ENCODE peak calls at places on chromosome X, in eight cellular contexts. O is right atrium auricular region, R is Peyer's patch, E is body of pancreas, Y is left lung, N is endodermal cell, P is astrocyte, I is PC-3. W is an unnamed sample. For H3K4me1 and H3K27me3, the result is how much of the 10 kb centered on the place peaks cover.

GRCh38 chrX:56025872-56026571 is 206.1 kb upstream of the KLF8 start:
- DNase-seq in Y (no peak), O (no peak), N (no peak), R (no peak), E (no peak), I (no peak), P (no peak), W (no peak)

GRCh38 chrX:154607370-154607769 is 11.7 kb downstream of the CTAG1B start:
- DNase-seq in I (peak), R (no peak), O (no peak), N (no peak), Y (no peak), E (no peak), P (no peak), W (no peak)

GRCh38 chrX:138866643-138867042 is 155.1 kb upstream of the FGF13 start:
- DNase-seq in P (no peak), R (no peak), I (no peak), N (no peak), Y (no peak), O (no peak), E (no peak), W (no peak)

GRCh38 chrX:115616943-115617563 is 56.1 kb downstream of the PLS3 start:
- DNase-seq in Y (no peak), N (peak), I (peak), O (no peak), R (no peak), E (no peak), P (peak), W (peak)

GRCh38 chrX:143296521-143296920 is 220.8 kb downstream of the SPANXN3 start:
- DNase-seq in I (no peak), O (no peak), P (no peak), R (no peak), N (no peak), E (no peak), Y (no peak), W (no peak)

GRCh38 chrX:150094375-150094774 is 156.1 kb upstream of the EOLA2 start:
- DNase-seq in N (no peak), I (no peak), R (no peak), Y (no peak), O (no peak), P (no peak), E (no peak), W (no peak)

GRCh38 chrX:1249101-1249887 is 19.3 kb upstream of the CSF2RA start:
- DNase-seq in P (no peak), R (peak), O (peak), I (peak), N (peak), E (peak), Y (peak), W (peak)

GRCh38 chrX:51461053-51462050 is 35.0 kb downstream of the NUDT11 start:
- DNase-seq in N (no peak), I (peak), Y (no peak), P (peak), R (peak), E (no peak), O (no peak), W (no peak)

GRCh38 chrX:132488819-132489255 is at the start of gene MBNL3:
- DNase-seq in R (peak), I (peak), P (peak), O (peak), N (peak), Y (peak), E (peak), W (peak)

GRCh38 chrX:11533211-11533651 is 132.5 kb downstream of the ARHGAP6 start:
- DNase-seq in P (peak), N (no peak), R (no peak), E (no peak), Y (no peak), I (peak), O (no peak), W (peak)

GRCh38 chrX:53340852-53341645 is 59.7 kb upstream of the IQSEC2 start:
- DNase-seq in N (no peak), I (no peak), Y (no peak), O (no peak), R (no peak), E (no peak), P (no peak), W (no peak)

GRCh38 chrX:3299626-3300025 is 46.8 kb downstream of the MXRA5 start:
- DNase-seq in Y (no peak), R (no peak), I (no peak), N (no peak), E (no peak), P (no peak), O (no peak), W (no peak)

GRCh38 chrX:154373340-154374306 is 811 bp downstream of the FLNA start:
- DNase-seq in R (peak), N (peak), Y (no peak), O (peak), P (peak), I (peak), E (peak), W (peak)

GRCh38 chrX:138986235-138986634 is 274.7 kb upstream of the FGF13 start:
- DNase-seq in R (no peak), I (no peak), Y (no peak), N (no peak), O (no peak), E (no peak), P (peak), W (no peak)

GRCh38 chrX:70043685-70044084 is 6.1 kb downstream of the AWAT2 start:
- DNase-seq in E (no peak), O (no peak), Y (no peak), I (no peak), P (no peak), R (no peak), N (no peak), W (no peak)

GRCh38 chrX:24760601-24761000 is 66.9 kb downstream of the POLA1 start:
- DNase-seq in Y (no peak), R (no peak), I (peak), E (no peak), P (peak), O (no peak), N (no peak), W (peak)

GRCh38 chrX:15497865-15498264 is 2.7 kb upstream of the BMX start:
- DNase-seq in N (peak), R (peak), P (no peak), E (peak), O (no peak), Y (no peak), I (peak), W (peak)

GRCh38 chrX:150063673-150064072 is 125.4 kb upstream of the EOLA2 start:
- DNase-seq in P (no peak), R (no peak), E (no peak), I (no peak), N (no peak), O (no peak), Y (no peak), W (no peak)

GRCh38 chrX:119482497-119483480 is 14.5 kb downstream of the SLC25A5 start:
- DNase-seq in Y (peak), O (no peak), P (peak), N (peak), R (peak), I (peak), E (peak), W (no peak)

GRCh38 chrX:120755066-120755846 is 120.4 kb downstream of the CT47B1 start:
- DNase-seq in E (peak), N (no peak), O (no peak), R (peak), Y (no peak), I (no peak), P (no peak), W (no peak)
- H3K4me1 ChIP-seq in E (under half), N (under half), O (under half), R (under half), Y (under half), I (under half), P (under half), W (under half)

DNA sequence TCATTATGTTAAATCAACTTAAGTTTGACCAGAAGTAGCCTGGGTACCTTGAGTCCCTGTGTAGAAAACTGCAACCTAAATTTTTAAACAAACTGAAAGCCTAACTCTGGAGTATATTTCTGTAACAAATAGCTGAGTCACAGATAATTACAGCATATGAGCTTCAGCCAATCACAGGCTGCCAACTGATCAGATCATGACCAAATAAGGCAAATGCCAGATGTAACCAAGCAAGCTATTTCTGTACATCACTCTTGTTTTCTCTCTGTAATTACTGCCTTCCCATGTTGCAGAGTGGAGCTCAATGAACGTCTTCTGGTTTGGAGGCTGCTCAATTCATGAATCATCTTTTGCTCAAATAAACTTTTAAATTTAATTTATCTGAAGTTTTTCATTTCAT is 980.9 kb upstream of the DIAPH2 start:
- DNase-seq in O (no peak), Y (no peak), P (no peak), N (no peak), R (no peak), E (no peak), I (no peak), W (peak)
- H3K27me3 ChIP-seq in O (under half), Y (under half), P (under half), N (under half), R (under half), E (under half), I (under half), W (under half)

DNA sequence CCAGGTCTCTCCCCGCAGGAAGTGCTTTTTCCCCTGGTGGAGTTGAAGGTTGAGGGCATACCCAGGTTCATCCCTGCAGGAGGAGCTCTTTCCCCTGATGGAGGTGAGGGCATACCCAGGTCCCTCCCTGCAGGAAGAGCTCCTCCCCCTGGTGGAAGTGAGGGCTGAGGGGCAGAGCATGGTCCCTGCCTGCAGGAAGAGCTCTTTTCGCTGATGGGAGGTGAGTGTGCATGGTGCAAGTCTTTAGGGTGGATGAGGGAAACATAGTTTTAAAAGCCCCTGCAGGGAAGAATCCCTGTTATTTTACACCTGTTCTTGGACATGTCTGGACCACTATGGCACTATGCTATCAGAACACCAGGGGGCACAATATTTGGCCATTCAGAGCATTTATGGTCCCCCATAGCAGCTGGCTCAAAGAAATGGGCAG is 43.7 kb upstream of the PUDP start:
- DNase-seq in N (peak), Y (no peak), R (no peak), I (peak), O (no peak), P (no peak), E (no peak), W (no peak)
- TF ChIP-seq CTCF in N (peak), Y (no peak), R (no peak), I (peak), O (no peak), P (no peak), E (no peak), W (peak)

GRCh38 chrX:40663880-40664630 is 16.7 kb upstream of the CXorf38 start:
- DNase-seq in I (peak), Y (no peak), E (peak), R (no peak), N (peak), P (peak), O (no peak), W (no peak)

GRCh38 chrX:40661489-40661888 is 14.1 kb upstream of the CXorf38 start:
- DNase-seq in N (no peak), I (no peak), E (no peak), R (no peak), P (no peak), Y (no peak), O (no peak), W (no peak)

GRCh38 chrX:40660381-40660780 is 13.0 kb upstream of the CXorf38 start:
- DNase-seq in Y (no peak), E (no peak), R (no peak), P (no peak), N (no peak), O (no peak), I (no peak), W (no peak)

DNA sequence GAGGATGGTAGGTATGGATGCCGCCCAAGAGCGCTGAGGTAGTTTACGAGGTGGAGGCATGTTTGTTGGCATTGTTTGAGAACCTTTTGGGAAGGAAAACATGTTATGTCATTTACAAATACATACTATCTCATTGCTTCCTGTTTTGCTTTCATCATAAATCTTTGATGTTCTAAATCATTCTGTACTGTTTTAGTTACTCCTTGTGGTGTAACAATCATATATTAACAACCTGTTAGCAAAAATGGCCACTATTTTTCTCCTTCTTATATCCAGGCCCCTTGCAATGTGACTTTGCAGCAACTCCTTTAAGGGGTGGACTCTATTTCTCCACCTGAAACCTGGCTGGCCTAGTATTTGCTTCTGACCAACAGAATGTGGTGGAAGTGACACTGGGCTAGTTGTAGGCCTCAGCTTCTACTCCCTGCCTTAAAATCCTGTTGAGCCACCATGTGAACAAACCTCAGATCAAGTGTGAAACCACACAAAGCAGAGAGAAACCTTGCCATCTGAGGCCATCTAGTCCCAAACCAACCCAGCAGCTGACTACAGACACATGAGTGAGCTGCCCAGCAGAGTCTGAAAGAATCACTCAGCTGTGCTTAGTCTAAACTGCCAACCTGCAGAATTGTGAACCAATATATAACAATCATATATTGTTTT is 15.8 kb upstream of the CXorf38 start:
- DNase-seq in E (no peak), N (no peak), I (no peak), R (no peak), P (no peak), O (no peak), Y (no peak), W (no peak)
- H3K4me1 ChIP-seq in E (under half), N (under half), I (under half), R (under half), P (under half), O (under half), Y (under half), W (under half)

DNA sequence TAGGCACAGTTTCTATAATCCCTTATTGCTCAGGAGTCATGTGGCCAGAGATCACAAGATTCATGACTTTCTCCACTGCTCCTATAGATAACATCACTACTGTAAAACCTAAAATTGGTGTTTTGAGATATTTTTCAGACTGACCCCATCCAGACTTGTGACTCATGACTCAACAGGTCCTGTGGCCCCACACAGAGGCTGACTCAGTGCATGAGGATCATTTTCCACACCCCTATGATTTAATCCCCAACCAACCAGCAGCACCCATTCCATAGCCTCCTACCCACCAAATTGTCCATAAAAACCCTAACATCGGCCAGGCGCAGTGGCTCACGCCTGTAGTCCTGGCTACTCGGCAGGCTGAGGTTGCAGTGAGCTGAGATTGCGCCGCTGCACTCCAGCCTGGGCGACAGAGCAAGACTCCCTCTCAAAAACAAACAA is 13.2 kb upstream of the XIAP start:
- DNase-seq in N (no peak), R (no peak), E (no peak), I (peak), Y (no peak), O (no peak), P (peak), W (peak)
- H3K27me3 ChIP-seq in N (under half), R (under half), E (under half), I (under half), Y (under half), O (under half), P (under half), W (under half)

DNA sequence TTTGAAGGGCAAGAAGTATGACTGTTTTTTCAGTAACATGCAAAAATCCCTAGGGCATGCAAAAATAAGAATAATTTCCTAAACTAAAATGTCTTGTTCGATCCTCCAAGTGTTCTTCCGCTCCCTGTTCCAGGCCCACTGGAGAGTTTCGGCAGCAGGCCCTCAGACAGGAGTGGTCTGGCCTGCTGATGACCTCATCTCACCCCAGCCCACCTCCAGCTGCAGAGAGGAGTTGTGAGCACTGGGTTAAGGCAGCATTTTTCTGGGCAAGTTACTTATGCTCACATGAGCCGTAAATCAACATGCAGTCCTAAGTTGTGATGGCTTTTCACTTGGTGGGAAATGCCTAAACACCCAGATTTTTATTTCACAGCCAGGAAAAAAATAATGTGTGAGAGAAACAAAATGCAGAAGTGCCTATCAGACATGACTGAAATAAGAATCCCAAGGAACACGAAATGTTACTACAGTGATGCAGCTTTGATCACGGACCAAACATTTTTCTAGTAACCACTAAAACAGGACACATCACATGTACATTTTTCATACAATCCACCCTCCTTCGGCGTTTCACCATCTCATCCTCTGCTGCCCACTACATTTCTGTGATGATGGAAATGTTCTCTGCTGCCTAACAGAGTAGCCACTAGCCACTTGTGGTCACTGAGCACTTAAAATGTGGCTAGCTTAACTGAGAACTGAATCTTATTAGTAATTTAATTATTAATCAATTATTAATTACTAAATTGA is 153.3 kb upstream of the TBL1X start:
- DNase-seq in Y (no peak), O (no peak), I (no peak), R (no peak), N (no peak), E (no peak), P (peak), W (no peak)
- TF ChIP-seq CTCF in Y (no peak), O (no peak), I (no peak), R (no peak), N (no peak), E (no peak), P (no peak), W (no peak)

GRCh38 chrX:130111220-130111934 is 1.1 kb upstream of the ELF4 start:
- DNase-seq in I (no peak), R (no peak), Y (no peak), E (no peak), N (no peak), P (no peak), O (no peak), W (peak)

GRCh38 chrX:130108647-130109428 is 1.5 kb downstream of the ELF4 start:
- DNase-seq in Y (peak), R (peak), I (peak), O (no peak), N (peak), P (no peak), E (no peak), W (no peak)

GRCh38 chrX:130109429-130110378 is 593 bp downstream of the ELF4 start:
- DNase-seq in I (peak), O (no peak), Y (peak), P (no peak), R (no peak), E (peak), N (peak), W (no peak)

GRCh38 chrX:130111935-130112221 is 1.6 kb upstream of the ELF4 start:
- DNase-seq in E (no peak), O (no peak), P (no peak), N (no peak), R (no peak), Y (no peak), I (no peak), W (no peak)

GRCh38 chrX:130110379-130111219 is at the start of gene ELF4:
- DNase-seq in I (peak), N (peak), E (peak), Y (peak), O (no peak), R (peak), P (no peak), W (no peak)
- H3K4me1 ChIP-seq in I (under half), N (under half), E (under half), Y (under half), O (under half), R (under half), P (under half), W (under half)

W was measured in foreskin keratinocyte.